ENCODE peak calls at places on chromosomes 12 and 14, in four cellular contexts. J is aorta, U is thyroid gland, C is pancreas. O is an unnamed sample.

GRCh38 chr14:94439453-94440057 is 13.0 kb downstream of the SERPINA11 start:
- DNase-seq in U (no peak), C (no peak), J (no peak), O (no peak)

GRCh38 chr14:88554458-88555286 is at the start of gene PTPN21:
- DNase-seq in U (peak; percentile 85), J (peak; percentile 77), C (peak; percentile 76), O (peak; percentile 82)

GRCh38 chr12:121181181-121181580 is 28.7 kb upstream of the P2RX4 start:
- DNase-seq in C (no peak), U (no peak), J (no peak), O (no peak)

GRCh38 chr14:64119535-64119934 is 174.6 kb downstream of the ESR2 start:
- DNase-seq in J (no peak), U (no peak), C (no peak), O (no peak)

GRCh38 chr12:73798523-73798922 is 739.1 kb upstream of the ATXN7L3B start:
- DNase-seq in U (no peak), C (no peak), J (no peak), O (no peak)

GRCh38 chr14:74391479-74391878 is 34.5 kb downstream of the SYNDIG1L start:
- DNase-seq in J (no peak), C (no peak), U (no peak), O (no peak)

GRCh38 chr12:79194595-79194994 is 330.0 kb downstream of the SYT1 start:
- DNase-seq in C (no peak), J (no peak), U (no peak), O (no peak)

GRCh38 chr12:87796961-87797516 is 232.2 kb downstream of the C12orf50 start:
- DNase-seq in J (no peak), U (no peak), C (no peak), O (no peak)

GRCh38 chr12:126554599-126554998 is 1489.4 kb downstream of the AACS start:
- DNase-seq in J (no peak), C (no peak), U (no peak), O (no peak)

GRCh38 chr12:74903522-74903921 is 306.1 kb downstream of the KCNC2 start:
- DNase-seq in C (no peak), J (no peak), U (no peak), O (no peak)

DNA sequence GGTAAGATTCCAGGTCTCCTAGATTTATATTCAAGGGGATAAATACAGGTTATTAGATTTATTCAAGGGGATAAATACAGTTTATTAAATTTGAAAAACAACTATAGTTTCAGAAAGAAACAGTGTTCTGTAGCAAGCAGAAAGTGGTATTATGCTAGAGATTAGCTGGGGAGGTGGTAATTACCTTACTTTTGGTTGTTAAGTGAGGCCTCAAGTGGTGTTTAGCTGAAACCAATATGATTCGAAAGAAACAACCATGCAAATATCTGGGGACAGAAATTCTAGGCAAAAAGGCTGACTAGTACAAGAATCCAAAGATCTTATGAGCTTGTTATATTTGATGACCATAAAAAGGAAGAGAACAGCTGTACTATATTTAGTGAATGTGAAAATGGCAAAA is 6.2 kb downstream of the OR4N5 start:
- DNase-seq in J (no peak), U (no peak), C (no peak), O (no peak)
- H3K9me3 ChIP-seq in J (peaks cover 3% of the 10 kb centered on the region), U (no peaks in the 10 kb centered on the region), C (no peaks in the 10 kb centered on the region), O (peaks cover 16% of the 10 kb centered on the region)

GRCh38 chr12:34396861-34397590 is 374.7 kb downstream of the ALG10 start:
- DNase-seq in J (peak; percentile 26), U (no peak), C (peak; percentile 8), O (peak; percentile 5)
- H3K9me3 ChIP-seq in J (peaks cover 3% of the 10 kb centered on the region), U (no peaks in the 10 kb centered on the region), C (no peaks in the 10 kb centered on the region), O (peaks cover 76% of the 10 kb centered on the region)

GRCh38 chr12:133010657-133011297 is 24.6 kb downstream of the ZNF26 start:
- DNase-seq in C (no peak), J (no peak), U (no peak), O (no peak)
- H3K9me3 ChIP-seq in C (peaks cover 10% of the 10 kb centered on the region), J (peaks cover 44% of the 10 kb centered on the region), U (no peaks in the 10 kb centered on the region), O (peaks cover 100% of the 10 kb centered on the region)

DNA sequence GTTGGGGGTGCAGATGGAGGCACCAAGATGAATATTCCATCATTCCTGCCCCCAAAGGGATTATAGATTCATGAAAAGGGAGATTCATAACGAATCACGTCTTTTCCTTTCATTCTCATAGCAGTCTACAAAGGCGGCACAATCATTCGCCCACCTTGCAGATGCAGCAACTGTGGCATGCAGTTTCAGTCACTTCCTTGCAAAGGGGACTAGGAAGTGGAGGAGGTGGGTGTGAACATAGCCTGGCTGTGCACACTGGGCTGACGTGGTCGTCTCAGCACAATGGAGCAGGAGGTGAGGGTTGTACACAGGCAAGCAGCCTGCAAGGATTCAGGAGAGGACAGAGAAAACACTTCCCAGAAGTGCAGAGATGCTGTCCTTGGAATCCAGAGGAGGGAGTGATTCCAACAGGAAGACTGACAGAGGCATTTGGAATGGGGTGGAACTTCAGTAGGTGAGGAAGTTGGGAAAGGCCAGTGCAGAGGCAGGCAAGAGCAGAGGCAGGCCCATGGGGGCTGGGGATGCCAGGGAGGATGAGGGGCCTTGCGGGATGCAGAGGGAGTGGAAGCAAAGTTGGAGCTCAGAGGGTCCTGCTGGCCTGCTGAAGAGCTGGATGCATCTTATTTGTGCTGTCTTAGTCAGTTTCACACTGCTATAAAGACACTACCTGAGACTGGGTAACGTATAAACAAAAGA is 21.9 kb upstream of the PPP2R5C start:
- DNase-seq in U (no peak), C (no peak), J (no peak), O (no peak)
- H3K9me3 ChIP-seq in U (no peaks in the 10 kb centered on the region), C (no peaks in the 10 kb centered on the region), J (peaks cover 4% of the 10 kb centered on the region), O (peaks cover 9% of the 10 kb centered on the region)

O was measured in left ventricle myocardium inferior.